ENCODE peak calls at places on chromosomes 11 and 22, in six cellular contexts. M is lower lobe of right lung; P is activated T-cell treated with anti-CD3 and anti-CD28 coated beads, Interleukin-2, amount 50 U/mL, for 4 hours; I is renal cortical epithelial cell; L is stomach; Q is amniotic stem cell. V is an unnamed sample.

GRCh38 chr22:27239520-27239919 is 562.0 kb downstream of the MN1 start:
- DNase-seq in M (no peak), P (no peak), I (no peak), L (no peak), Q (no peak), V (no peak)

GRCh38 chr11:128334311-128335044 is 252.9 kb downstream of the ETS1 start:
- DNase-seq in M (peak; percentile 52), P (no peak), I (peak; percentile 53), L (no peak), Q (no peak), V (no peak)

GRCh38 chr11:117808768-117809167 is 11.8 kb upstream of the DSCAML1 start:
- DNase-seq in M (no peak), P (no peak), I (no peak), L (no peak), Q (no peak), V (peak; percentile 53)

GRCh38 chr11:14578551-14578956 is 58.4 kb upstream of the PSMA1 start:
- DNase-seq in M (no peak), P (peak; percentile 47), I (peak; percentile 74), L (peak; percentile 46), Q (no peak), V (peak; percentile 43)

GRCh38 chr22:23431337-23432072 is 148.6 kb downstream of the IGLL1 start:
- DNase-seq in M (no peak), P (no peak), I (peak; percentile 1), L (no peak), Q (no peak), V (no peak)

GRCh38 chr11:126308271-126308671 is 4.4 kb downstream of the DCPS start:
- DNase-seq in M (no peak), P (no peak), I (no peak), L (no peak), Q (no peak), V (no peak)

GRCh38 chr11:88531776-88532175 is 194.2 kb upstream of the CTSC start:
- DNase-seq in M (no peak), P (no peak), I (no peak), L (no peak), Q (no peak), V (no peak)

GRCh38 chr11:111285205-111286079 is 12.9 kb upstream of the POU2AF3 start:
- DNase-seq in M (no peak), P (no peak), I (no peak), L (no peak), Q (no peak), V (peak; percentile 40)

GRCh38 chr11:9719949-9720646 is 56.2 kb downstream of the SWAP70 start:
- DNase-seq in M (no peak), P (no peak), I (no peak), L (no peak), Q (no peak), V (no peak)

GRCh38 chr11:120385110-120385509 is 48.9 kb downstream of the ARHGEF12 start:
- DNase-seq in M (no peak), P (no peak), I (no peak), L (no peak), Q (no peak), V (no peak)

GRCh38 chr22:19855504-19856409 is 1.1 kb upstream of the GNB1L start:
- DNase-seq in M (peak; percentile 79), P (peak; percentile 48), I (peak; percentile 35), L (peak; percentile 56), Q (no peak), V (peak; percentile 59)

GRCh38 chr11:36408476-36409136 is 101.5 kb downstream of the TRAF6 start:
- DNase-seq in M (no peak), P (no peak), I (no peak), L (no peak), Q (no peak), V (no peak)

GRCh38 chr11:34358258-34358665 is 452 bp upstream of the ABTB2 start:
- DNase-seq in M (no peak), P (no peak), I (peak; percentile 48), L (peak; percentile 59), Q (no peak), V (peak; percentile 67)

GRCh38 chr22:35312198-35313059 is 12.7 kb downstream of the TOM1 start:
- DNase-seq in M (no peak), P (no peak), I (peak; percentile 82), L (no peak), Q (no peak), V (peak; percentile 67)

GRCh38 chr11:46252373-46252914 is 25.0 kb upstream of the CREB3L1 start:
- DNase-seq in M (no peak), P (no peak), I (no peak), L (peak; percentile 67), Q (no peak), V (no peak)

GRCh38 chr11:10272132-10272531 is 21.9 kb downstream of the SBF2 start:
- DNase-seq in M (no peak), P (no peak), I (no peak), L (no peak), Q (no peak), V (no peak)